ENCODE peak calls at places on chromosomes 13 and 19, in four cellular contexts. V is tibial nerve, A is IMR-90, K is heart left ventricle. D is an unnamed sample. For H3K4me1, the result is how much of the 10 kb centered on the place peaks cover.

GRCh38 chr19:1181606-1182005 is 7.5 kb upstream of the SBNO2 start:
- DNase-seq in A (no peak), V (no peak), K (no peak), D (peak)

GRCh38 chr19:37992761-37993160 is 85.8 kb downstream of the SIPA1L3 start:
- DNase-seq in A (no peak), K (no peak), V (no peak), D (no peak)

GRCh38 chr19:13138916-13139198 is 11.3 kb downstream of the STX10 start:
- DNase-seq in V (no peak), A (no peak), K (no peak), D (no peak)

GRCh38 chr13:73092831-73093230 is 34.0 kb downstream of the KLF5 start:
- DNase-seq in K (no peak), A (no peak), V (no peak), D (no peak)

GRCh38 chr19:31597616-31598015 is 248.4 kb upstream of the TSHZ3 start:
- DNase-seq in V (no peak), K (no peak), A (no peak), D (no peak)

GRCh38 chr13:51668580-51669195 is 84.4 kb downstream of the WDFY2 start:
- DNase-seq in A (no peak), K (no peak), V (no peak), D (no peak)

GRCh38 chr13:48304132-48304876 is 753 bp downstream of the RB1 start:
- DNase-seq in A (peak), K (peak), V (no peak), D (no peak)

GRCh38 chr13:83377486-83377885 is 504.8 kb downstream of the SLITRK1 start:
- DNase-seq in V (no peak), K (no peak), A (peak), D (no peak)

GRCh38 chr19:52949422-52949821 is 13.3 kb downstream of the ZNF816 start:
- DNase-seq in V (no peak), K (no peak), A (no peak), D (no peak)

GRCh38 chr13:107271226-107271625 is 703.3 kb upstream of the ARGLU1 start:
- DNase-seq in K (peak), A (peak), V (no peak), D (no peak)

GRCh38 chr13:24228852-24229458 is 68.4 kb downstream of the SPATA13 start:
- DNase-seq in K (no peak), A (peak), V (no peak), D (no peak)

GRCh38 chr13:33480561-33480960 is 195.0 kb upstream of the STARD13 start:
- DNase-seq in A (peak), K (no peak), V (no peak), D (no peak)

GRCh38 chr13:24212254-24212653 is 51.7 kb downstream of the SPATA13 start:
- DNase-seq in K (no peak), A (no peak), V (no peak), D (no peak)

GRCh38 chr13:31160857-31161582 is 684 bp downstream of the HSPH1 start:
- DNase-seq in A (peak), K (peak), V (peak), D (peak)

GRCh38 chr19:40607311-40607871 is 6.2 kb downstream of the LTBP4 start:
- DNase-seq in V (no peak), K (no peak), A (no peak), D (no peak)

GRCh38 chr19:56138069-56138468 is 3.0 kb upstream of the ZNF444 start:
- DNase-seq in A (no peak), K (no peak), V (no peak), D (peak)

GRCh38 chr13:22243519-22244197 is 572.8 kb downstream of the FGF9 start:
- DNase-seq in V (no peak), A (no peak), K (no peak), D (no peak)

GRCh38 chr13:75656590-75656989 is 20.5 kb downstream of the LMO7 start:
- DNase-seq in V (no peak), K (no peak), A (peak), D (no peak)

GRCh38 chr19:36051236-36051635 is 2.8 kb downstream of the THAP8 start:
- DNase-seq in A (no peak), V (no peak), K (no peak), D (no peak)

GRCh38 chr19:49338691-49339363 is 3.6 kb downstream of the CD37 start:
- DNase-seq in V (peak), A (no peak), K (peak), D (peak)

GRCh38 chr13:25908390-25908789 is 143.4 kb downstream of the SHISA2 start:
- DNase-seq in V (no peak), K (no peak), A (no peak), D (no peak)

DNA sequence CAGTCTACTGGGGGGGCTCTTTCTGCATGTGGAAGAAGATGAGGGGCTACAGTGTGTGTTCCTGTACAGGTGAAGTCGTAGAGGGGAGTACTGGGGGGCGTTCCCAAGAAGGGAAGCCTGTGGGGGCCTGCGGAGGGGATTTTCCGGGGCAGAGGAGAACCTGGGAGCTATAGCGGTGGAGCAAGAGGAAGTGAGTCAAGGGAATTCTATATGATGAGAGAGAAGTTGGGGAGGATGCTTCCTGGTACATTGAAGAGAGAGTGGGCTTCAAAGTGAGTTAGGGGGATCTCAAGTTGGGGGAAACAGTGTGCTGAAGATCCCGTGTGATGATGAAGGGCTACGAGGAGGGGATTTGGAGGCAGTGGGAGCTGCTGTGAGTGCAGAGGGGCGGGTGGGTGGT is 1.9 kb upstream of the CACNG8 start:
- DNase-seq in A (no peak), K (no peak), V (no peak), D (no peak)
- H3K27ac ChIP-seq in A (no peak), K (no peak), V (no peak), D (no peak)

DNA sequence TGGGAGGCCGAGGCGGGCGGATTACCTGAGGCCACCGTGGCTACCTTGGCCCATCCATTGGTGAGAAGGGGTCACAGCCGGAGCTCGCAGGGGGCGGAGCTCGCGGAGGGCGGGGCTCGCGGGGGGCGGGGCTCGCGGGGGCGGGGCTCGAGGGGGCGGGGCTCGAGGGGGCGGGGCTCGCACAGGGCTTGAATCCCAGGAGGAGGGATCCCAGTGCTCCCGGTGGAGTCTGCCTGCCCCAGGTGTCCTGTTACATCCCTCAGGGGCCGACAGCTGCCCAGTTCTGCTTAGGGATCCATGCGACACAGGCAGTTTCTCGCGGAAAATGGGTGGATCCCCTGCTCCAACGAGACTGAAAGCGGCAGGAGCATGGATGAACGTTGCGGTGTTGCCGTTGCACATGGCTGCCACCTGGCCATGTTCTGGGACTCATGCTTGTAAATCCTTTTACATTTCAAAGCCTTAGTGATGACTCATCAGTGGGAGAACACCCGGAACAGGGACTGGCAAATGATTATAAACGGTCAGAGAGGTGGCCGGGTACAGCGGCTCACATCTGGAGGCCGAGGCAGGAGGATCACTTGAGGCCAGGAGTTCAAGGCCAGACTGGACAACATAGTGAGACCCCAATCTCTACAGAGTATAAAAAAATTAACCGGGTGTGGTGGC is 25.1 kb downstream of the TMPRSS9 start:
- DNase-seq in K (no peak), A (peak), V (no peak), D (no peak)
- TF ChIP-seq CTCF in K (no peak), A (no peak), V (no peak), D (no peak)

DNA sequence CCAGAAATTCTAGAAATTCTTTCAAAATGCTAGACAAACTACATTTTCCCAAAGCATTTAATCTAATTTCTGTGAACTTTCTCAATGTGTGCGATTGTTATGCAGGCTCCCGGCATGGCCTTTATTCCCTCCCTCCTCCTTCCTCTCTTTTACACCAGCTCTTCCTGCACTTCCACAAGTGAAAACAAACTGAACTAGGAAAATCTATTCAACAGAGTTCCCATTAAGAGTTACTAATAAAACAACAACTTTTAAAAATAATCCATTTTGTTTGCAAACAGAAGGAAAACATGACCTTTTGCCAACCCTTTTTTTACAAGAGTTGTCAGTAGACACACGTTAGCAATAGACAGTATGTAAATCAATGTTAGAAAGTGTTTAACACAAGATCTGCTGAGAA is 98.2 kb downstream of the FOXO1 start:
- DNase-seq in A (no peak), K (no peak), V (no peak), D (no peak)
- H3K4me1 ChIP-seq in A (under half), K (under half), V (half or more), D (half or more)

GRCh38 chr19:39080431-39080830 is 3.7 kb upstream of the ACP7 start:
- DNase-seq in K (no peak), A (no peak), V (no peak), D (no peak)
- H3K27ac ChIP-seq in K (no peak), A (no peak), V (no peak), D (no peak)

GRCh38 chr19:17834350-17835181 is 13.2 kb downstream of the JAK3 start:
- DNase-seq in V (no peak), K (no peak), A (no peak), D (no peak)
- TF ChIP-seq CTCF in V (no peak), K (no peak), A (peak), D (no peak)

DNA sequence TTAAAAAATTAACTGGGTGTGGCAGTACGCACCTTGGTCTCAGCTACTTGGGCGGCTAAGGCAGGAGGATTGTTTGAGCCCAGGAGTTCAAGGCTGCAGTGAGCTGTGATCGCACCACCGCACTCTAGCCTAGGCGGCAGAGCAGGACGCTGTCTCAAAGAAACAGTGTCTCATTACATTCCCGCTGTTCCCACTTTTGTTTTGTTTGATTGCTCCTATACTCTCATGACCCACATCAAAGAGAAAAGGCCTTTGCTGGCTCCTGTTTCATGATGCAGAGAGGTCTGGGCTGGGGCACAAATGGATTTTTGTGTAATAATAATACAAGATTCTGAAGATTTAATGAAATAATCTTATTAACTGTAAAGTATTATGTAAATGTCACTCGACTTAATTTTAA is 85.7 kb downstream of the LACC1 start:
- DNase-seq in A (no peak), K (no peak), V (no peak), D (no peak)
- H3K4me1 ChIP-seq in A (under half), K (under half), V (under half), D (under half)

GRCh38 chr19:16576690-16577530 is 4.7 kb upstream of the SLC35E1 start:
- DNase-seq in A (no peak), K (no peak), V (no peak), D (no peak)
- H3K27ac ChIP-seq in A (no peak), K (peak), V (no peak), D (no peak)

GRCh38 chr13:27338816-27339215 is 68.2 kb downstream of the RASL11A start:
- DNase-seq in K (no peak), A (no peak), V (no peak), D (no peak)
- TF ChIP-seq CTCF in K (no peak), A (peak), V (no peak), D (no peak)